ENCODE peak calls at places on chromosomes 3 and 15, in eight cellular contexts. One of them, this sample, is unnamed.

GRCh38 chr15:83378921-83379561 is 68.1 kb upstream of the SH3GL3 start:
- DNase-seq in upper lobe of left lung: peak
- DNase-seq in erythroblast: no peak
- DNase-seq in heart left ventricle: no peak
- DNase-seq in H54: no peak
- DNase-seq in lower leg skin: no peak
- DNase-seq in uterus: no peak
- DNase-seq in esophagus squamous epithelium: no peak
- DNase-seq in this sample: no peak

GRCh38 chr3:14124223-14124614 is 451 bp downstream of the CHCHD4 start:
- DNase-seq in upper lobe of left lung: no peak
- DNase-seq in erythroblast: peak
- DNase-seq in heart left ventricle: peak
- DNase-seq in H54: no peak
- DNase-seq in lower leg skin: no peak
- DNase-seq in uterus: peak
- DNase-seq in esophagus squamous epithelium: no peak
- DNase-seq in this sample: no peak

GRCh38 chr3:29465836-29466235 is 185.0 kb downstream of the RBMS3 start:
- DNase-seq in upper lobe of left lung: no peak
- DNase-seq in erythroblast: no peak
- DNase-seq in heart left ventricle: no peak
- DNase-seq in H54: peak
- DNase-seq in lower leg skin: no peak
- DNase-seq in uterus: no peak
- DNase-seq in esophagus squamous epithelium: no peak
- DNase-seq in this sample: no peak

GRCh38 chr15:45181491-45182285 is 6.1 kb downstream of the SHF start:
- DNase-seq in upper lobe of left lung: no peak
- DNase-seq in erythroblast: no peak
- DNase-seq in heart left ventricle: no peak
- DNase-seq in H54: no peak
- DNase-seq in lower leg skin: no peak
- DNase-seq in uterus: no peak
- DNase-seq in esophagus squamous epithelium: no peak
- DNase-seq in this sample: no peak

GRCh38 chr3:29693863-29694262 is 413.0 kb downstream of the RBMS3 start:
- DNase-seq in upper lobe of left lung: no peak
- DNase-seq in erythroblast: no peak
- DNase-seq in heart left ventricle: no peak
- DNase-seq in H54: peak
- DNase-seq in lower leg skin: no peak
- DNase-seq in uterus: no peak
- DNase-seq in esophagus squamous epithelium: no peak
- DNase-seq in this sample: no peak

GRCh38 chr3:32076566-32076965 is 29.9 kb upstream of the GPD1L start:
- DNase-seq in upper lobe of left lung: no peak
- DNase-seq in erythroblast: no peak
- DNase-seq in heart left ventricle: no peak
- DNase-seq in H54: peak
- DNase-seq in lower leg skin: no peak
- DNase-seq in uterus: no peak
- DNase-seq in esophagus squamous epithelium: no peak
- DNase-seq in this sample: no peak

GRCh38 chr15:66820474-66821258 is 118.6 kb downstream of the SMAD6 start:
- DNase-seq in upper lobe of left lung: no peak
- DNase-seq in erythroblast: no peak
- DNase-seq in heart left ventricle: no peak
- DNase-seq in H54: no peak
- DNase-seq in lower leg skin: no peak
- DNase-seq in uterus: no peak
- DNase-seq in esophagus squamous epithelium: no peak
- DNase-seq in this sample: no peak

GRCh38 chr3:37114251-37115145 is 59.9 kb downstream of the LRRFIP2 start:
- DNase-seq in upper lobe of left lung: no peak
- DNase-seq in erythroblast: no peak
- DNase-seq in heart left ventricle: no peak
- DNase-seq in H54: no peak
- DNase-seq in lower leg skin: no peak
- DNase-seq in uterus: no peak
- DNase-seq in esophagus squamous epithelium: no peak
- DNase-seq in this sample: no peak

GRCh38 chr3:150738688-150739087 is 24.3 kb downstream of the SIAH2 start:
- DNase-seq in upper lobe of left lung: no peak
- DNase-seq in erythroblast: peak
- DNase-seq in heart left ventricle: no peak
- DNase-seq in H54: no peak
- DNase-seq in lower leg skin: no peak
- DNase-seq in uterus: no peak
- DNase-seq in esophagus squamous epithelium: no peak
- DNase-seq in this sample: no peak

GRCh38 chr3:134860141-134860540 is 65.1 kb downstream of the EPHB1 start:
- DNase-seq in upper lobe of left lung: no peak
- DNase-seq in erythroblast: no peak
- DNase-seq in heart left ventricle: no peak
- DNase-seq in H54: no peak
- DNase-seq in lower leg skin: no peak
- DNase-seq in uterus: no peak
- DNase-seq in esophagus squamous epithelium: no peak
- DNase-seq in this sample: no peak

GRCh38 chr3:49339593-49339946 is 283 bp downstream of the USP4 start:
- DNase-seq in upper lobe of left lung: peak
- DNase-seq in erythroblast: no peak
- DNase-seq in heart left ventricle: peak
- DNase-seq in H54: peak
- DNase-seq in lower leg skin: no peak
- DNase-seq in uterus: peak
- DNase-seq in esophagus squamous epithelium: no peak
- DNase-seq in this sample: peak

GRCh38 chr3:28218071-28218916 is 23.1 kb upstream of the CMC1 start:
- DNase-seq in upper lobe of left lung: no peak
- DNase-seq in erythroblast: no peak
- DNase-seq in heart left ventricle: no peak
- DNase-seq in H54: no peak
- DNase-seq in lower leg skin: no peak
- DNase-seq in uterus: no peak
- DNase-seq in esophagus squamous epithelium: no peak
- DNase-seq in this sample: no peak

GRCh38 chr3:14460342-14461005 is 58.1 kb downstream of the SLC6A6 start:
- DNase-seq in upper lobe of left lung: peak
- DNase-seq in erythroblast: no peak
- DNase-seq in heart left ventricle: peak
- DNase-seq in H54: peak
- DNase-seq in lower leg skin: peak
- DNase-seq in uterus: peak
- DNase-seq in esophagus squamous epithelium: no peak
- DNase-seq in this sample: peak

GRCh38 chr3:61030469-61031035 is 220.7 kb downstream of the FHIT start:
- DNase-seq in upper lobe of left lung: no peak
- DNase-seq in erythroblast: no peak
- DNase-seq in heart left ventricle: no peak
- DNase-seq in H54: peak
- DNase-seq in lower leg skin: no peak
- DNase-seq in uterus: no peak
- DNase-seq in esophagus squamous epithelium: no peak
- DNase-seq in this sample: no peak

GRCh38 chr3:8964436-8965370 is 1.4 kb upstream of the RAD18 start:
- DNase-seq in upper lobe of left lung: no peak
- DNase-seq in erythroblast: no peak
- DNase-seq in heart left ventricle: no peak
- DNase-seq in H54: peak
- DNase-seq in lower leg skin: peak
- DNase-seq in uterus: no peak
- DNase-seq in esophagus squamous epithelium: no peak
- DNase-seq in this sample: no peak

GRCh38 chr15:85579957-85580694 is 199.7 kb downstream of the AKAP13 start:
- DNase-seq in upper lobe of left lung: no peak
- DNase-seq in erythroblast: no peak
- DNase-seq in heart left ventricle: peak
- DNase-seq in H54: no peak
- DNase-seq in lower leg skin: peak
- DNase-seq in uterus: peak
- DNase-seq in esophagus squamous epithelium: no peak
- DNase-seq in this sample: no peak

GRCh38 chr3:42290966-42291714 is 25.2 kb upstream of the CCK start:
- DNase-seq in upper lobe of left lung: no peak
- DNase-seq in erythroblast: no peak
- DNase-seq in heart left ventricle: no peak
- DNase-seq in H54: no peak
- DNase-seq in lower leg skin: no peak
- DNase-seq in uterus: no peak
- DNase-seq in esophagus squamous epithelium: no peak
- DNase-seq in this sample: no peak

GRCh38 chr3:16277471-16277870 is 12.5 kb downstream of the OXNAD1 start:
- DNase-seq in upper lobe of left lung: no peak
- DNase-seq in erythroblast: no peak
- DNase-seq in heart left ventricle: no peak
- DNase-seq in H54: no peak
- DNase-seq in lower leg skin: no peak
- DNase-seq in uterus: no peak
- DNase-seq in esophagus squamous epithelium: no peak
- DNase-seq in this sample: no peak

GRCh38 chr15:38702178-38702912 is 137.7 kb upstream of the RASGRP1 start:
- DNase-seq in upper lobe of left lung: no peak
- DNase-seq in erythroblast: no peak
- DNase-seq in heart left ventricle: no peak
- DNase-seq in H54: no peak
- DNase-seq in lower leg skin: no peak
- DNase-seq in uterus: no peak
- DNase-seq in esophagus squamous epithelium: no peak
- DNase-seq in this sample: peak

GRCh38 chr3:11096266-11097135 is 57.8 kb upstream of the HRH1 start:
- DNase-seq in upper lobe of left lung: peak
- DNase-seq in erythroblast: no peak
- DNase-seq in heart left ventricle: peak
- DNase-seq in H54: peak
- DNase-seq in lower leg skin: peak
- DNase-seq in uterus: peak
- DNase-seq in esophagus squamous epithelium: no peak
- DNase-seq in this sample: no peak
- TF ChIP-seq POLR2A in upper lobe of left lung: no peak
- TF ChIP-seq POLR2A in erythroblast: no peak
- TF ChIP-seq POLR2A in heart left ventricle: no peak
- TF ChIP-seq POLR2A in H54: peak
- TF ChIP-seq POLR2A in lower leg skin: no peak
- TF ChIP-seq POLR2A in uterus: no peak
- TF ChIP-seq POLR2A in esophagus squamous epithelium: no peak
- TF ChIP-seq POLR2A in this sample: no peak

GRCh38 chr3:189042832-189043231 is 128.9 kb upstream of the TPRG1 start:
- DNase-seq in upper lobe of left lung: no peak
- DNase-seq in erythroblast: no peak
- DNase-seq in heart left ventricle: no peak
- DNase-seq in H54: no peak
- DNase-seq in lower leg skin: no peak
- DNase-seq in uterus: no peak
- DNase-seq in esophagus squamous epithelium: no peak
- DNase-seq in this sample: no peak
- TF ChIP-seq POLR2A in upper lobe of left lung: no peak
- TF ChIP-seq POLR2A in erythroblast: no peak
- TF ChIP-seq POLR2A in heart left ventricle: no peak
- TF ChIP-seq POLR2A in H54: no peak
- TF ChIP-seq POLR2A in lower leg skin: no peak
- TF ChIP-seq POLR2A in uterus: no peak
- TF ChIP-seq POLR2A in esophagus squamous epithelium: no peak
- TF ChIP-seq POLR2A in this sample: no peak

GRCh38 chr3:141365206-141365605 is 3.1 kb upstream of the ZBTB38 start:
- DNase-seq in upper lobe of left lung: no peak
- DNase-seq in erythroblast: no peak
- DNase-seq in heart left ventricle: no peak
- DNase-seq in H54: no peak
- DNase-seq in lower leg skin: no peak
- DNase-seq in uterus: no peak
- DNase-seq in esophagus squamous epithelium: no peak
- DNase-seq in this sample: no peak

GRCh38 chr3:141355242-141355641 is 13.1 kb upstream of the ZBTB38 start:
- DNase-seq in upper lobe of left lung: no peak
- DNase-seq in erythroblast: no peak
- DNase-seq in heart left ventricle: no peak
- DNase-seq in H54: no peak
- DNase-seq in lower leg skin: no peak
- DNase-seq in uterus: no peak
- DNase-seq in esophagus squamous epithelium: no peak
- DNase-seq in this sample: no peak

GRCh38 chr3:141366285-141367037 is 1.8 kb upstream of the ZBTB38 start:
- DNase-seq in upper lobe of left lung: no peak
- DNase-seq in erythroblast: peak
- DNase-seq in heart left ventricle: peak
- DNase-seq in H54: peak
- DNase-seq in lower leg skin: peak
- DNase-seq in uterus: peak
- DNase-seq in esophagus squamous epithelium: no peak
- DNase-seq in this sample: no peak

GRCh38 chr3:141362736-141363135 is 5.6 kb upstream of the ZBTB38 start:
- DNase-seq in upper lobe of left lung: no peak
- DNase-seq in erythroblast: no peak
- DNase-seq in heart left ventricle: no peak
- DNase-seq in H54: no peak
- DNase-seq in lower leg skin: no peak
- DNase-seq in uterus: no peak
- DNase-seq in esophagus squamous epithelium: no peak
- DNase-seq in this sample: no peak

DNA sequence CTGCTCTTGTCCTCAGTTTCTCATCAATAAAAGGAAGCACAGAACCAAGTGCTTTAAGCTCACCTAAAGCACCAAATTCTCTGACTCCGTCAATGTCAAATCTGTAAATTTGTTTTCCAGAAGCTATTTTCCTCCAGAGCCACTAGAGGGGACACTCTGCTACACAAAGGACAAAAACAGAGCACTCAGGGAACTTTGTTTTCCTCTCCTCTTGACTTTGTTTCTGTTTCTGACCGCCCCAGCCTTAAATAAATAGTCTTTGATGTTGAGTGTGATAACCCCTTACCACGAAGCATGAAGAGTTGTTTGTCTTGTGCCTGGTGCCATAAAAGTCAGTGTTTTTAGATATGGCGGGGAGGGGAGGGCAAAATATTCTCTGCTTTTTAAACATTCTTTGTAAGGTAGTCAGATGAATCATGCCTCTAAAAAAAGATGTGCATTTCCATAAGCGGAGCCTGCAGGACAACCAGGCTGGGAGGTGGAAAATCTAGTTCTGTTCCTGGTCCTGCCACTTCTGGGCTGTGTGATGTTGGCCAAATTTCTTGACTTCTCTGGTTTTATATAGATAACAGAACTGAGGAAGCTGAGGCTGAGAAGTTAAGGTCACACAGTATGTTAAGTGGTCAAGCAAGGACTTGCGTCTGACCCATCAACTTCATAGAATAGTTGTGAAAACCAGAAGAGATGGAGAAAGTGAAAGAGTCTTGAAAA is 7.3 kb upstream of the ZBTB38 start:
- DNase-seq in upper lobe of left lung: no peak
- DNase-seq in erythroblast: peak
- DNase-seq in heart left ventricle: no peak
- DNase-seq in H54: peak
- DNase-seq in lower leg skin: no peak
- DNase-seq in uterus: no peak
- DNase-seq in esophagus squamous epithelium: no peak
- DNase-seq in this sample: no peak
- TF ChIP-seq POLR2A in upper lobe of left lung: no peak
- TF ChIP-seq POLR2A in erythroblast: no peak
- TF ChIP-seq POLR2A in heart left ventricle: no peak
- TF ChIP-seq POLR2A in H54: no peak
- TF ChIP-seq POLR2A in lower leg skin: no peak
- TF ChIP-seq POLR2A in uterus: no peak
- TF ChIP-seq POLR2A in esophagus squamous epithelium: no peak
- TF ChIP-seq POLR2A in this sample: no peak

GRCh38 chr3:10975695-10976234 is 16.8 kb upstream of the SLC6A1 start:
- DNase-seq in upper lobe of left lung: no peak
- DNase-seq in erythroblast: peak
- DNase-seq in heart left ventricle: peak
- DNase-seq in H54: no peak
- DNase-seq in lower leg skin: no peak
- DNase-seq in uterus: no peak
- DNase-seq in esophagus squamous epithelium: no peak
- DNase-seq in this sample: no peak
- TF ChIP-seq POLR2A in upper lobe of left lung: no peak
- TF ChIP-seq POLR2A in erythroblast: no peak
- TF ChIP-seq POLR2A in heart left ventricle: no peak
- TF ChIP-seq POLR2A in H54: no peak
- TF ChIP-seq POLR2A in lower leg skin: no peak
- TF ChIP-seq POLR2A in uterus: no peak
- TF ChIP-seq POLR2A in esophagus squamous epithelium: no peak
- TF ChIP-seq POLR2A in this sample: no peak